ENCODE peak calls at places on chromosomes 1 and 21, in six cellular contexts. Z is activated T-cell treated with anti-CD3 and anti-CD28 coated beads, Interleukin-2, amount 50 U/mL, for 72 hours; Q is Calu3; G is NCI-H2081; X is EH; F is stromal cell of bone marrow. I is an unnamed sample.

GRCh38 chr1:156615946-156616345 is 3.3 kb upstream of the HAPLN2 start:
- DNase-seq in Q (no peak), X (peak; percentile 51), Z (no peak), G (no peak), F (no peak), I (no peak)

GRCh38 chr1:41493117-41493536 is 8.6 kb upstream of the EDN2 start:
- DNase-seq in F (peak; percentile 43), Q (peak; percentile 77), Z (no peak), G (no peak), X (peak; percentile 90), I (no peak)

GRCh38 chr21:42839271-42840231 is 39.8 kb downstream of the WDR4 start:
- DNase-seq in F (no peak), X (no peak), Q (no peak), G (no peak), Z (no peak), I (peak; percentile 59)

GRCh38 chr1:97820470-97821188 is 100.2 kb downstream of the DPYD start:
- DNase-seq in F (peak; percentile 21), G (peak; percentile 54), Z (peak; percentile 5), Q (peak; percentile 6), X (peak; percentile 48), I (peak; percentile 63)

GRCh38 chr1:18761948-18762905 is 97.2 kb downstream of the TAS1R2 start:
- DNase-seq in F (no peak), G (no peak), Q (no peak), Z (no peak), X (no peak), I (no peak)

GRCh38 chr1:3548895-3549294 is 62.4 kb downstream of the MEGF6 start:
- DNase-seq in Q (no peak), X (no peak), G (no peak), F (no peak), Z (no peak), I (no peak)

GRCh38 chr1:55195523-55196233 is 19.5 kb downstream of the USP24 start:
- DNase-seq in G (no peak), Q (no peak), Z (no peak), X (peak; percentile 44), F (peak; percentile 44), I (peak; percentile 17)

GRCh38 chr1:223240122-223240521 is 97.1 kb upstream of the TLR5 start:
- DNase-seq in G (no peak), Z (no peak), Q (no peak), F (no peak), X (no peak), I (no peak)

GRCh38 chr1:158104891-158105290 is 75.8 kb upstream of the CD1D start:
- DNase-seq in F (no peak), Q (no peak), X (no peak), G (no peak), Z (no peak), I (no peak)

GRCh38 chr1:23528245-23528978 is 2.6 kb downstream of the E2F2 start:
- DNase-seq in G (peak; percentile 89), Q (peak; percentile 91), Z (peak; percentile 85), X (peak; percentile 83), F (peak; percentile 79), I (peak; percentile 41)

GRCh38 chr1:100051893-100052292 is 80.8 kb downstream of the SASS6 start:
- DNase-seq in Q (no peak), Z (no peak), F (no peak), X (no peak), G (no peak), I (no peak)

GRCh38 chr1:245771521-245772281 is 616.9 kb downstream of the KIF26B start:
- DNase-seq in F (peak; percentile 68), Q (no peak), G (no peak), Z (no peak), X (peak; percentile 99), I (no peak)

GRCh38 chr1:210910020-210910575 is 223.8 kb downstream of the KCNH1 start:
- DNase-seq in G (no peak), Q (no peak), F (no peak), X (no peak), Z (no peak), I (no peak)

GRCh38 chr21:38945536-38946245 is 140.0 kb downstream of the ETS2 start:
- DNase-seq in F (no peak), G (peak; percentile 6), X (peak; percentile 65), Q (no peak), Z (no peak), I (no peak)

GRCh38 chr1:46545784-46546183 is 5.7 kb downstream of the KNCN start:
- DNase-seq in G (no peak), F (no peak), Q (no peak), X (no peak), Z (no peak), I (no peak)

GRCh38 chr1:92324784-92325183 is 25.9 kb downstream of the RPAP2 start:
- DNase-seq in Q (no peak), G (no peak), Z (no peak), X (no peak), F (no peak), I (no peak)

GRCh38 chr1:169108897-169109560 is 2.5 kb downstream of the ATP1B1 start:
- DNase-seq in F (no peak), Z (no peak), G (peak; percentile 76), Q (peak; percentile 63), X (peak; percentile 48), I (no peak)

GRCh38 chr1:24386241-24386640 is 27.3 kb downstream of the STPG1 start:
- DNase-seq in X (peak; percentile 40), Q (no peak), Z (no peak), G (no peak), F (no peak), I (no peak)